ENCODE peak calls at places on chromosomes 1 and 21, in four cellular contexts. One of them, this sample, is unnamed.

GRCh38 chr1:178541829-178542553 is 29.1 kb downstream of the TEX35 start:
- DNase-seq in WTC11: peak; percentile 45
- DNase-seq in K562: peak; percentile 56
- DNase-seq in GM12878: no peak
- DNase-seq in this sample: peak; percentile 88

GRCh38 chr1:236734141-236734765 is 48.0 kb downstream of the ACTN2 start:
- DNase-seq in WTC11: no peak
- DNase-seq in K562: no peak
- DNase-seq in GM12878: no peak
- DNase-seq in this sample: no peak

GRCh38 chr21:14773777-14774345 is 227.7 kb upstream of the SAMSN1 start:
- DNase-seq in WTC11: peak; percentile 78
- DNase-seq in K562: peak; percentile 68
- DNase-seq in GM12878: no peak
- DNase-seq in this sample: peak; percentile 30

GRCh38 chr1:1348420-1349255 is 580 bp downstream of the DVL1 start:
- DNase-seq in WTC11: no peak
- DNase-seq in K562: peak; percentile 59
- DNase-seq in GM12878: no peak
- DNase-seq in this sample: no peak

GRCh38 chr1:41718444-41719028 is 200.2 kb downstream of the HIVEP3 start:
- DNase-seq in WTC11: no peak
- DNase-seq in K562: no peak
- DNase-seq in GM12878: no peak
- DNase-seq in this sample: no peak

GRCh38 chr21:42361286-42361685 is 5.0 kb downstream of the TFF1 start:
- DNase-seq in WTC11: no peak
- DNase-seq in K562: no peak
- DNase-seq in GM12878: no peak
- DNase-seq in this sample: no peak

GRCh38 chr1:21661886-21662285 is 7.3 kb downstream of the RAP1GAP start:
- DNase-seq in WTC11: no peak
- DNase-seq in K562: no peak
- DNase-seq in GM12878: no peak
- DNase-seq in this sample: no peak

GRCh38 chr1:1437904-1438376 is 2.5 kb downstream of the VWA1 start:
- DNase-seq in WTC11: no peak
- DNase-seq in K562: peak; percentile 13
- DNase-seq in GM12878: peak; percentile 42
- DNase-seq in this sample: peak; percentile 91

GRCh38 chr1:162319510-162320160 is 57.0 kb downstream of the SPATA46 start:
- DNase-seq in WTC11: no peak
- DNase-seq in K562: no peak
- DNase-seq in GM12878: no peak
- DNase-seq in this sample: no peak
- TF ChIP-seq NR2C2 in WTC11: no peak
- TF ChIP-seq NR2C2 in K562: no peak
- TF ChIP-seq NR2C2 in GM12878: no peak
- TF ChIP-seq NR2C2 in this sample: no peak

DNA sequence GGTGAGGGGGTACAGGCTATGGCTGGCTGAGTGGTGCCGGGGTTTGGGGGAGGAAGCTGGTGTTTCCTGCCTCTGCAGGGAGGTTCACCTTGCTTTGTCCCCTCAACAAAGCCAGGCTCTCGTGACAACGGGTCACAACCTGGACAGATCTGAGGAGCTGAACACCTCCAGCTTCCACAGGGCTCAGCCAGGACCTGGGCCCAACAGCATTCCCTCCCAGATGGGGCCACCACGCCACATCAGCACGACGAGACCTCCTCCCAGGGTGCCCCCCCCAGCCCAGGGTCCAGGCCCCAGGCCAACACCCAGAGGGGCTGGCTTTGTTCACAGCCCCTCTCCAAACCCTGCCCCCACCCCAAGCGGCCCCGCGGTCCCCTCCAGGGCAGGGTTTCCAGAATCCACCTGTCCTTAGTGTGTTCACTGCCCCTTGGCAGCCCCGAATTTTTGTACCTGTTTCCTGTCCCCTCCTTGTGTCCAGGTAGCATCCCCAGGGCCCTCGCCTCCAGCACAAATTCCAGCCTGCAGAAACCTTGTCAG is 34.7 kb downstream of the UBE2G2 start:
- DNase-seq in WTC11: no peak
- DNase-seq in K562: no peak
- DNase-seq in GM12878: no peak
- DNase-seq in this sample: no peak
- TF ChIP-seq NR2C2 in WTC11: no peak
- TF ChIP-seq NR2C2 in K562: no peak
- TF ChIP-seq NR2C2 in GM12878: no peak
- TF ChIP-seq NR2C2 in this sample: no peak

DNA sequence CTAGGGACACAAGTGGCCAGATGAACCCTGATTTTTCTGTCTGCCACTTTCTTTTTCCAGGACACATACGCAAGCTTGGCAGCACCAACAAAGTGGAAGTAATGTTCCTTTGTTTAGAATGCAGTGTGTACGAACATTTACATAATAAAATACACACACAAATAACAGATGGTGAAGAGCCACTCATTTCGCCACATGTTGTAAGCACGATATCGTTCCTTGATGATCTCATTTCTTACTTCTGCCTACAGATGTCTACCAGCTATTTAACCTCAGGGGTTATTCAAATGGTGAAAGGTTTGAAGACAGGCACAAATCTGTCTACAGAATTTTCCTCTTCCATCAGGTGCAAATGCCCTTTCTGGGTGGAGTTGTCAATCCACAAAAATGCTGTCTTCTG is 670.1 kb upstream of the CXADR start:
- DNase-seq in WTC11: no peak
- DNase-seq in K562: no peak
- DNase-seq in GM12878: no peak
- DNase-seq in this sample: no peak
- TF ChIP-seq NR2C2 in WTC11: no peak
- TF ChIP-seq NR2C2 in K562: no peak
- TF ChIP-seq NR2C2 in GM12878: no peak
- TF ChIP-seq NR2C2 in this sample: no peak

DNA sequence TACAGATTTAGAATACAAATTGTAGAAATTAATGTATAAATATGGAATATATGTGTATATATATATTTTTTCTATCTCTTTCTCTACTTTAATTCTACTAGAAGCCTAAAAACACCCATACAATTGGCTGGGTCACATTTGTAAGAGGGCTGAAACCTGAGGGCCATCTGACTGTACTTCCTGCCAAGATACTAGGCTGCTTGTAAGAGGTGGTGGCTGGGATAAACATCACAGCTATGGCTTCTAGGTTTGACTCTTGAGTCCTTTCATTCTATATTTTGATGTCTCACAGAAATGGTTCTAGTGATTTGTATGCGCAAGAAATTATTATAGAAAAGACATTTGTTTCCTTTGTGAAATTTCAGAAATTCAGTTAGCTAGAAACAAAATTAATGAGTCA is 1155.2 kb upstream of the B3GALT2 start:
- DNase-seq in WTC11: no peak
- DNase-seq in K562: no peak
- DNase-seq in GM12878: no peak
- DNase-seq in this sample: no peak
- TF ChIP-seq NR2C2 in WTC11: no peak
- TF ChIP-seq NR2C2 in K562: no peak
- TF ChIP-seq NR2C2 in GM12878: no peak
- TF ChIP-seq NR2C2 in this sample: no peak

GRCh38 chr1:102796429-102796828 is 311.9 kb downstream of the COL11A1 start:
- DNase-seq in WTC11: no peak
- DNase-seq in K562: no peak
- DNase-seq in GM12878: no peak
- DNase-seq in this sample: no peak

GRCh38 chr1:102790997-102791396 is 317.3 kb downstream of the COL11A1 start:
- DNase-seq in WTC11: no peak
- DNase-seq in K562: no peak
- DNase-seq in GM12878: no peak
- DNase-seq in this sample: no peak
- TF ChIP-seq NR2C2 in WTC11: no peak
- TF ChIP-seq NR2C2 in K562: no peak
- TF ChIP-seq NR2C2 in GM12878: no peak
- TF ChIP-seq NR2C2 in this sample: no peak

GRCh38 chr1:190478193-190479007 is 736 bp upstream of the BRINP3 start:
- DNase-seq in WTC11: peak; percentile 61
- DNase-seq in K562: no peak
- DNase-seq in GM12878: no peak
- DNase-seq in this sample: no peak
- TF ChIP-seq NR2C2 in WTC11: no peak
- TF ChIP-seq NR2C2 in K562: no peak
- TF ChIP-seq NR2C2 in GM12878: no peak
- TF ChIP-seq NR2C2 in this sample: no peak

DNA sequence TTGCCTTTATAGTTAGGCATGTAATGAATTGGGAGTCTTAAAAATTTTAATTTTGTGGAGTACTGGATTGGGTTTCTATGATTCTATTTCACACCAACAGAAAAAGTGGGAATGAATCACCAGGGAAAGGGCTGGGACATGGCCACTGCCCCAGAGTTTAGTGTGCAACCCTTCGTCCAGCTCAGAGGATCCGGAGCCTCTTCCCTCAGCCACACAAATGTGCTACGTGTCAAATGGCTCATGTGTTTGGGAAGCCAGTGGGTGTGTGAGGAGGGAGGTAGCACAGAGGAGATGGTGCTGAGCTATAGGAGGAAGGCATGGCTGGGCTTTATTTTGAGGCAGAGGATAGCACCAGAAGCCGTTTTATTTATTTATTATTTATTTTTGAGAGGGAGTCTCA is 247.3 kb downstream of the SIPA1L2 start:
- DNase-seq in WTC11: no peak
- DNase-seq in K562: no peak
- DNase-seq in GM12878: no peak
- DNase-seq in this sample: no peak
- TF ChIP-seq NR2C2 in WTC11: no peak
- TF ChIP-seq NR2C2 in K562: no peak
- TF ChIP-seq NR2C2 in GM12878: no peak
- TF ChIP-seq NR2C2 in this sample: no peak

GRCh38 chr1:14129009-14129408 is 429.0 kb downstream of the PRDM2 start:
- DNase-seq in WTC11: no peak
- DNase-seq in K562: no peak
- DNase-seq in GM12878: no peak
- DNase-seq in this sample: peak; percentile 57

DNA sequence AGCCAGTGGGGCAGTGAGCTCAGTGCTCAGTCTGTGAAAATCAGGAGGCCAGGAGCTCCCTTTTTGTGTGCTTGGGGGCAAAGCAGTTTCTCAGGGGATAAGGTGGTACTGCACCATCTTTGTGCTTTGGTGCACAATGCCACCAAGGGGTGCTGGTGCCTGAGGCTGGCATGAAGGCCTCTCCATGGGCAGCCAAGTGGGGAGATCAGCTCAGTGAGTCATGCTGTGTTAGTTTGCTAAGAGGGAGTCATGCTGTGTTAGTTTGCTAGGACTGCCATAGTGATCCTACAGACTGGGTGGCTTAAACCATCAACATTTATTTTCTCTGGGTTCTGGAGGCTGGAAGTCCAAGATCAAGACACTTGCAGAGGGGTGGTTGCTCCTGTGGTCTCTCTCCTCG is 428.1 kb downstream of the PRDM2 start:
- DNase-seq in WTC11: no peak
- DNase-seq in K562: no peak
- DNase-seq in GM12878: no peak
- DNase-seq in this sample: no peak
- TF ChIP-seq NR2C2 in WTC11: no peak
- TF ChIP-seq NR2C2 in K562: no peak
- TF ChIP-seq NR2C2 in GM12878: no peak
- TF ChIP-seq NR2C2 in this sample: no peak

GRCh38 chr1:47644216-47644581 is 206.4 kb downstream of the FOXD2 start:
- DNase-seq in WTC11: no peak
- DNase-seq in K562: no peak
- DNase-seq in GM12878: no peak
- DNase-seq in this sample: no peak
- TF ChIP-seq NR2C2 in WTC11: no peak
- TF ChIP-seq NR2C2 in K562: no peak
- TF ChIP-seq NR2C2 in GM12878: no peak
- TF ChIP-seq NR2C2 in this sample: no peak

GRCh38 chr1:200699871-200700270 is 30.2 kb upstream of the DDX59 start:
- DNase-seq in WTC11: no peak
- DNase-seq in K562: no peak
- DNase-seq in GM12878: no peak
- DNase-seq in this sample: no peak
- TF ChIP-seq NR2C2 in WTC11: no peak
- TF ChIP-seq NR2C2 in K562: no peak
- TF ChIP-seq NR2C2 in GM12878: no peak
- TF ChIP-seq NR2C2 in this sample: no peak

This sample was measured in HepG2.